ENCODE peak calls at places on chromosomes 13 and 19, in five cellular contexts. One of them, this sample, is unnamed.

GRCh38 chr13:39106216-39106995 is 68.2 kb downstream of the NHLRC3 start:
- DNase-seq in left ventricle myocardium inferior: no peak
- DNase-seq in PC-3: no peak
- DNase-seq in fibroblast of mammary gland: no peak
- DNase-seq in AG10803: no peak
- DNase-seq in this sample: no peak

GRCh38 chr13:51048166-51048461 is 63.0 kb downstream of the C13orf42 start:
- DNase-seq in left ventricle myocardium inferior: no peak
- DNase-seq in fibroblast of mammary gland: no peak
- DNase-seq in AG10803: no peak
- DNase-seq in PC-3: no peak
- DNase-seq in this sample: no peak

GRCh38 chr13:28718186-28718537 is 608 bp downstream of the SLC46A3 start:
- DNase-seq in fibroblast of mammary gland: peak
- DNase-seq in left ventricle myocardium inferior: no peak
- DNase-seq in AG10803: peak
- DNase-seq in PC-3: no peak
- DNase-seq in this sample: no peak

GRCh38 chr19:33429891-33430673 is 56.6 kb downstream of the CEBPG start:
- DNase-seq in AG10803: no peak
- DNase-seq in PC-3: no peak
- DNase-seq in left ventricle myocardium inferior: peak
- DNase-seq in fibroblast of mammary gland: no peak
- DNase-seq in this sample: no peak

GRCh38 chr19:19997656-19998268 is 41.5 kb downstream of the ZNF682 start:
- DNase-seq in AG10803: no peak
- DNase-seq in PC-3: no peak
- DNase-seq in left ventricle myocardium inferior: peak
- DNase-seq in fibroblast of mammary gland: peak
- DNase-seq in this sample: no peak

GRCh38 chr19:58578430-58578925 is 5.3 kb upstream of the MZF1 start:
- DNase-seq in fibroblast of mammary gland: no peak
- DNase-seq in AG10803: no peak
- DNase-seq in PC-3: no peak
- DNase-seq in left ventricle myocardium inferior: no peak
- DNase-seq in this sample: no peak

GRCh38 chr13:111486801-111487200 is 166.4 kb downstream of the TEX29 start:
- DNase-seq in fibroblast of mammary gland: no peak
- DNase-seq in left ventricle myocardium inferior: no peak
- DNase-seq in PC-3: no peak
- DNase-seq in AG10803: no peak
- DNase-seq in this sample: no peak

GRCh38 chr13:20148501-20149183 is 12.2 kb downstream of the GJA3 start:
- DNase-seq in fibroblast of mammary gland: no peak
- DNase-seq in PC-3: no peak
- DNase-seq in left ventricle myocardium inferior: no peak
- DNase-seq in AG10803: no peak
- DNase-seq in this sample: no peak

GRCh38 chr19:10672529-10673150 is 18.5 kb downstream of the ILF3 start:
- DNase-seq in PC-3: no peak
- DNase-seq in AG10803: peak
- DNase-seq in left ventricle myocardium inferior: no peak
- DNase-seq in fibroblast of mammary gland: peak
- DNase-seq in this sample: no peak

GRCh38 chr13:20395061-20395916 is 130.4 kb downstream of the CRYL1 start:
- DNase-seq in left ventricle myocardium inferior: no peak
- DNase-seq in AG10803: no peak
- DNase-seq in fibroblast of mammary gland: no peak
- DNase-seq in PC-3: peak
- DNase-seq in this sample: no peak

GRCh38 chr19:273393-273792 is 17.8 kb downstream of the PLPP2 start:
- DNase-seq in left ventricle myocardium inferior: no peak
- DNase-seq in AG10803: no peak
- DNase-seq in PC-3: no peak
- DNase-seq in fibroblast of mammary gland: no peak
- DNase-seq in this sample: no peak

GRCh38 chr13:113483504-113484287 is 6.8 kb downstream of the DCUN1D2 start:
- DNase-seq in fibroblast of mammary gland: no peak
- DNase-seq in left ventricle myocardium inferior: no peak
- DNase-seq in AG10803: no peak
- DNase-seq in PC-3: no peak
- DNase-seq in this sample: no peak

GRCh38 chr19:13619203-13619632 is 112.9 kb upstream of the CACNA1A start:
- DNase-seq in left ventricle myocardium inferior: no peak
- DNase-seq in fibroblast of mammary gland: peak
- DNase-seq in PC-3: no peak
- DNase-seq in AG10803: peak
- DNase-seq in this sample: peak

GRCh38 chr13:30181856-30182651 is 125.3 kb downstream of the KATNAL1 start:
- DNase-seq in left ventricle myocardium inferior: no peak
- DNase-seq in PC-3: no peak
- DNase-seq in AG10803: no peak
- DNase-seq in fibroblast of mammary gland: no peak
- DNase-seq in this sample: no peak

GRCh38 chr19:33780251-33780650 is 16.4 kb upstream of the KCTD15 start:
- DNase-seq in PC-3: no peak
- DNase-seq in left ventricle myocardium inferior: no peak
- DNase-seq in AG10803: no peak
- DNase-seq in fibroblast of mammary gland: no peak
- DNase-seq in this sample: no peak

GRCh38 chr13:28719656-28720055 is 886 bp upstream of the SLC46A3 start:
- DNase-seq in AG10803: peak
- DNase-seq in fibroblast of mammary gland: peak
- DNase-seq in left ventricle myocardium inferior: no peak
- DNase-seq in PC-3: no peak
- DNase-seq in this sample: peak

GRCh38 chr19:9828551-9829063 is 889 bp downstream of the UBL5 start:
- DNase-seq in AG10803: no peak
- DNase-seq in fibroblast of mammary gland: no peak
- DNase-seq in PC-3: no peak
- DNase-seq in left ventricle myocardium inferior: no peak
- DNase-seq in this sample: no peak

GRCh38 chr13:94558721-94559120 is 37.2 kb downstream of the TGDS start:
- DNase-seq in left ventricle myocardium inferior: no peak
- DNase-seq in PC-3: no peak
- DNase-seq in AG10803: no peak
- DNase-seq in fibroblast of mammary gland: peak
- DNase-seq in this sample: no peak

GRCh38 chr13:40996433-40997095 is 22.6 kb downstream of the ELF1 start:
- DNase-seq in left ventricle myocardium inferior: no peak
- DNase-seq in AG10803: no peak
- DNase-seq in fibroblast of mammary gland: no peak
- DNase-seq in PC-3: no peak
- DNase-seq in this sample: no peak

GRCh38 chr19:9945319-9945966 is 9.1 kb upstream of the OLFM2 start:
- DNase-seq in AG10803: peak
- DNase-seq in left ventricle myocardium inferior: peak
- DNase-seq in PC-3: peak
- DNase-seq in fibroblast of mammary gland: peak
- DNase-seq in this sample: peak

GRCh38 chr19:46789371-46789770 is 977 bp upstream of the SLC1A5 start:
- DNase-seq in left ventricle myocardium inferior: no peak
- DNase-seq in fibroblast of mammary gland: no peak
- DNase-seq in PC-3: no peak
- DNase-seq in AG10803: no peak
- DNase-seq in this sample: no peak

GRCh38 chr13:74135306-74136088 is 1.3 kb upstream of the KLF12 start:
- DNase-seq in left ventricle myocardium inferior: peak
- DNase-seq in AG10803: peak
- DNase-seq in fibroblast of mammary gland: peak
- DNase-seq in PC-3: peak
- DNase-seq in this sample: no peak

GRCh38 chr13:71634605-71635443 is 232.2 kb downstream of the DACH1 start:
- DNase-seq in AG10803: no peak
- DNase-seq in PC-3: no peak
- DNase-seq in fibroblast of mammary gland: no peak
- DNase-seq in left ventricle myocardium inferior: no peak
- DNase-seq in this sample: no peak

GRCh38 chr19:44846455-44847143 is 502 bp downstream of the NECTIN2 start:
- DNase-seq in PC-3: no peak
- DNase-seq in fibroblast of mammary gland: no peak
- DNase-seq in AG10803: peak
- DNase-seq in left ventricle myocardium inferior: no peak
- DNase-seq in this sample: no peak

GRCh38 chr19:2081873-2082810 is 14.0 kb downstream of the MOB3A start:
- DNase-seq in PC-3: no peak
- DNase-seq in left ventricle myocardium inferior: no peak
- DNase-seq in fibroblast of mammary gland: no peak
- DNase-seq in AG10803: no peak
- DNase-seq in this sample: no peak
- H3K4me3 ChIP-seq in PC-3: no peak
- H3K4me3 ChIP-seq in left ventricle myocardium inferior: no peak
- H3K4me3 ChIP-seq in fibroblast of mammary gland: no peak
- H3K4me3 ChIP-seq in AG10803: no peak
- H3K4me3 ChIP-seq in this sample: no peak

GRCh38 chr13:35917942-35918645 is 213.1 kb downstream of the DCLK1 start:
- DNase-seq in fibroblast of mammary gland: peak
- DNase-seq in left ventricle myocardium inferior: no peak
- DNase-seq in AG10803: peak
- DNase-seq in PC-3: no peak
- DNase-seq in this sample: no peak
- H3K4me3 ChIP-seq in fibroblast of mammary gland: no peak
- H3K4me3 ChIP-seq in left ventricle myocardium inferior: no peak
- H3K4me3 ChIP-seq in AG10803: peak
- H3K4me3 ChIP-seq in PC-3: no peak
- H3K4me3 ChIP-seq in this sample: no peak

GRCh38 chr19:3493651-3494050 is 6.8 kb downstream of the DOHH start:
- DNase-seq in left ventricle myocardium inferior: no peak
- DNase-seq in AG10803: no peak
- DNase-seq in PC-3: no peak
- DNase-seq in fibroblast of mammary gland: no peak
- DNase-seq in this sample: no peak

GRCh38 chr19:3494051-3494450 is 6.4 kb downstream of the DOHH start:
- DNase-seq in PC-3: no peak
- DNase-seq in AG10803: no peak
- DNase-seq in left ventricle myocardium inferior: no peak
- DNase-seq in fibroblast of mammary gland: no peak
- DNase-seq in this sample: no peak

GRCh38 chr19:3491396-3492119 is 8.3 kb upstream of the SMIM44 start:
- DNase-seq in fibroblast of mammary gland: no peak
- DNase-seq in left ventricle myocardium inferior: no peak
- DNase-seq in AG10803: no peak
- DNase-seq in PC-3: no peak
- DNase-seq in this sample: no peak

GRCh38 chr19:3492131-3492839 is 8.2 kb downstream of the DOHH start:
- DNase-seq in PC-3: no peak
- DNase-seq in left ventricle myocardium inferior: no peak
- DNase-seq in fibroblast of mammary gland: no peak
- DNase-seq in AG10803: no peak
- DNase-seq in this sample: no peak

DNA sequence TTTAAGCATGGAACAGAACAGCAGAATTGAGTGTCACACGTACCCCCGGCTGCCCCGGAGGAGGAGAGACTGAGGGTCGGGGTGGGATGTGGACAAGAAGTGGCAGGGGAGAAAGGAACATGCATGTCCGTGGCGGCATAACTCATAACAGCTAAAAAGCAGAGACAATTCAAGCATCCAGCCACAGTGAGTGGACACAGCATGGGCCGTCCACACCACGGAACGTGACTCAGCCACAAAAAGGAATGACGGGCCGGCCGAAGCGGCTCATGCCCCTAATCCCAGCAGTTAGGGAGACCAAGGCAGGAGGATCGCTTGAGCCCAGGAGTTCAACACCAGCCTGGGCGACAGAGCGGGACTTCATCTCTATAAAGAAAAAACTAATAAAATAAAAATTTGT is 7.6 kb downstream of the DOHH start:
- DNase-seq in fibroblast of mammary gland: no peak
- DNase-seq in PC-3: no peak
- DNase-seq in left ventricle myocardium inferior: no peak
- DNase-seq in AG10803: no peak
- DNase-seq in this sample: no peak
- H3K4me3 ChIP-seq in fibroblast of mammary gland: no peak
- H3K4me3 ChIP-seq in PC-3: no peak
- H3K4me3 ChIP-seq in left ventricle myocardium inferior: no peak
- H3K4me3 ChIP-seq in AG10803: no peak
- H3K4me3 ChIP-seq in this sample: no peak

DNA sequence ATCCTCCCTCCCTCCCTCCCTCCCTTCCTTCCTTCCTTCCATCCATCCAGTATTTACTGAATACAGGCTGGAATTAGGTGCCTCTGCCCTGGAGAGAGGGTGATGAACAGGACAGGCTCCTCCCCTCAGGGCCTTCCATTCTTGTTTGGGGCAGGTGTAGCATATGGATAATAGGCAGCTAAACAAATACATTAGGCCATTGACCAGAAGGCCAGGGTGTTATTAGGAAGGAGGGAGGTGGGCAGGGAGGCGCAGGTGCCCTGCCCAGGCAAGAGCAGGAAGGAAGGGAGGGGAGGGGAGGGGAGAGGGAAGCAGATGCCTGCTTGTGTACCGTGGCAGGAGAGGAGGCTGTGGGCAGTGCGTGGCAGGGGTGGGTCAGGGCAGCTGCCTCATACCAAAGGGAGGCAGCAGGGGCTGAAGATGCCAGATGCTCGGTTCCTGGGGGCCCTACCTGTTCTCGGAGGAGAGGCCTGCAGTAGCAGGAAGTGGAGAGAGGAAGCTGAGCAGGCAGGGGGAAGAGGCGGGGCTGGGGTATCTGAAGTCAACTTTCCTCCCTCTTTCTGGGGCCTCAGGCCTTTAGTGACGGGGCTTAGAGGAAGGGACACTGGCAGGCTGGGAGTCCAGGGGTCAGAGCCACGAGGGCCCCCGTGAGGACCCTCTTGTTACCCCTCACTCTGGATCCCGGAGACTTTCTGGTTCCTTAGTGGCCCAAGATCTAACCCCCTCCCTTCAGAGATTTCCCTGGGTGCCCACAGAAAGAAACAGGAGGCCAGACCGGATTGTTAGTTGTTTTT is at the start of gene RINL:
- DNase-seq in fibroblast of mammary gland: no peak
- DNase-seq in left ventricle myocardium inferior: no peak
- DNase-seq in PC-3: no peak
- DNase-seq in AG10803: no peak
- DNase-seq in this sample: no peak
- H3K4me3 ChIP-seq in fibroblast of mammary gland: no peak
- H3K4me3 ChIP-seq in left ventricle myocardium inferior: no peak
- H3K4me3 ChIP-seq in PC-3: no peak
- H3K4me3 ChIP-seq in AG10803: no peak
- H3K4me3 ChIP-seq in this sample: no peak

DNA sequence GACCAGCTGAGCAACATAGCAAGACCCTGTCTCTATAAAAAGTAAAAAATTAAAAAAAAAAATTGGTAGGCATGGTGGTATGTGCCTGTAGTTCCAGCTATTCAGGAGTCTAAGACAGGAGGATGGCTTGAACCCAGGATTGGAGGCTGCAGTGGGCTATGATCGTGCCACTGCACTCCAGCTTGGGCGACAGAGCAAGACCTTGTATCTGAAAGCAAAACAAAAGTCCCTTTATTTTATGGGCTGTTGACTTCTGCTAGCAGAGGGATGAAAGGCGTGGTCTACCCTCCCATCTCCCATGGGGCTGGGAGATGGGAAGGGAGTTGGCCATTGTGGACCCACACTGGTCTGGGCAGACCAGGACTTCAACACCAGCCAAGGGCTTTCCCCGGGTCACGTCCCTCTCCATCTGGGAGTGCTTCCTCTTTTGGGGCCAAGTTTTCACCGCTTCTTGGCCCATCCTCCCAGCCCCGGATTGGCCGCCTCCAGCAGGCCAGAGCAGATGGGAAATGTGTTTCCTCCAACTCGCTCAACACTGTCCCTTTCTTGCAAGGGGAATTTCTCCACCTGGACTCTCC is 2.2 kb upstream of the TNFSF9 start:
- DNase-seq in AG10803: no peak
- DNase-seq in PC-3: no peak
- DNase-seq in fibroblast of mammary gland: no peak
- DNase-seq in left ventricle myocardium inferior: peak
- DNase-seq in this sample: no peak
- H3K4me3 ChIP-seq in AG10803: no peak
- H3K4me3 ChIP-seq in PC-3: no peak
- H3K4me3 ChIP-seq in fibroblast of mammary gland: no peak
- H3K4me3 ChIP-seq in left ventricle myocardium inferior: no peak
- H3K4me3 ChIP-seq in this sample: no peak